ENCODE peak calls at places on chromosomes 3 and 15, in seven cellular contexts. One of them, this sample, is unnamed.

GRCh38 chr15:43225201-43225949 is 4.6 kb upstream of the EPB42 start:
- DNase-seq in fibroblast of the aortic adventitia: peak; percentile 82
- DNase-seq in neuronal stem cell: peak; percentile 37
- DNase-seq in kidney epithelial cell: peak; percentile 26
- DNase-seq in amygdala: peak; percentile 10
- DNase-seq in NCI-H345: peak; percentile 17
- DNase-seq in iris pigment epithelial cell: peak; percentile 67
- DNase-seq in this sample: peak; percentile 83

GRCh38 chr3:56364665-56365064 is 103.6 kb downstream of the ERC2 start:
- DNase-seq in fibroblast of the aortic adventitia: no peak
- DNase-seq in neuronal stem cell: no peak
- DNase-seq in kidney epithelial cell: no peak
- DNase-seq in amygdala: no peak
- DNase-seq in NCI-H345: no peak
- DNase-seq in iris pigment epithelial cell: no peak
- DNase-seq in this sample: no peak

GRCh38 chr3:125032100-125032643 is 23.6 kb downstream of the HEG1 start:
- DNase-seq in fibroblast of the aortic adventitia: no peak
- DNase-seq in neuronal stem cell: no peak
- DNase-seq in kidney epithelial cell: no peak
- DNase-seq in amygdala: no peak
- DNase-seq in NCI-H345: no peak
- DNase-seq in iris pigment epithelial cell: no peak
- DNase-seq in this sample: no peak

GRCh38 chr3:127206611-127207516 is 13.9 kb downstream of the PRR23E start:
- DNase-seq in fibroblast of the aortic adventitia: no peak
- DNase-seq in neuronal stem cell: no peak
- DNase-seq in kidney epithelial cell: no peak
- DNase-seq in amygdala: no peak
- DNase-seq in NCI-H345: no peak
- DNase-seq in iris pigment epithelial cell: no peak
- DNase-seq in this sample: no peak

GRCh38 chr15:101258238-101259144 is 6.6 kb upstream of the CHSY1 start:
- DNase-seq in fibroblast of the aortic adventitia: peak; percentile 89
- DNase-seq in neuronal stem cell: no peak
- DNase-seq in kidney epithelial cell: no peak
- DNase-seq in amygdala: peak; percentile 18
- DNase-seq in NCI-H345: peak; percentile 58
- DNase-seq in iris pigment epithelial cell: peak; percentile 76
- DNase-seq in this sample: peak; percentile 82

GRCh38 chr3:170233532-170233931 is 11.3 kb downstream of the PRKCI start:
- DNase-seq in fibroblast of the aortic adventitia: peak; percentile 94
- DNase-seq in neuronal stem cell: no peak
- DNase-seq in kidney epithelial cell: peak; percentile 48
- DNase-seq in amygdala: no peak
- DNase-seq in NCI-H345: no peak
- DNase-seq in iris pigment epithelial cell: peak; percentile 93
- DNase-seq in this sample: peak; percentile 42

GRCh38 chr15:61169904-61170695 is 59.0 kb downstream of the RORA start:
- DNase-seq in fibroblast of the aortic adventitia: no peak
- DNase-seq in neuronal stem cell: no peak
- DNase-seq in kidney epithelial cell: no peak
- DNase-seq in amygdala: no peak
- DNase-seq in NCI-H345: no peak
- DNase-seq in iris pigment epithelial cell: no peak
- DNase-seq in this sample: no peak

GRCh38 chr15:90231028-90232017 is 2.4 kb downstream of the CIB1 start:
- DNase-seq in fibroblast of the aortic adventitia: no peak
- DNase-seq in neuronal stem cell: no peak
- DNase-seq in kidney epithelial cell: no peak
- DNase-seq in amygdala: no peak
- DNase-seq in NCI-H345: no peak
- DNase-seq in iris pigment epithelial cell: no peak
- DNase-seq in this sample: no peak

GRCh38 chr3:124905093-124905492 is 17.9 kb upstream of the ITGB5 start:
- DNase-seq in fibroblast of the aortic adventitia: no peak
- DNase-seq in neuronal stem cell: no peak
- DNase-seq in kidney epithelial cell: no peak
- DNase-seq in amygdala: no peak
- DNase-seq in NCI-H345: no peak
- DNase-seq in iris pigment epithelial cell: no peak
- DNase-seq in this sample: no peak

GRCh38 chr3:51940648-51941421 is 869 bp downstream of the RRP9 start:
- DNase-seq in fibroblast of the aortic adventitia: peak; percentile 61
- DNase-seq in neuronal stem cell: no peak
- DNase-seq in kidney epithelial cell: no peak
- DNase-seq in amygdala: no peak
- DNase-seq in NCI-H345: no peak
- DNase-seq in iris pigment epithelial cell: peak; percentile 21
- DNase-seq in this sample: peak; percentile 31

GRCh38 chr3:29426302-29427226 is 145.7 kb downstream of the RBMS3 start:
- DNase-seq in fibroblast of the aortic adventitia: no peak
- DNase-seq in neuronal stem cell: no peak
- DNase-seq in kidney epithelial cell: no peak
- DNase-seq in amygdala: no peak
- DNase-seq in NCI-H345: no peak
- DNase-seq in iris pigment epithelial cell: peak; percentile 38
- DNase-seq in this sample: no peak

GRCh38 chr15:78341057-78341763 is 1.1 kb downstream of the CRABP1 start:
- DNase-seq in fibroblast of the aortic adventitia: no peak
- DNase-seq in neuronal stem cell: no peak
- DNase-seq in kidney epithelial cell: no peak
- DNase-seq in amygdala: no peak
- DNase-seq in NCI-H345: no peak
- DNase-seq in iris pigment epithelial cell: no peak
- DNase-seq in this sample: peak; percentile 26

GRCh38 chr3:133572158-133573053 is 1.1 kb upstream of the CDV3 start:
- DNase-seq in fibroblast of the aortic adventitia: no peak
- DNase-seq in neuronal stem cell: no peak
- DNase-seq in kidney epithelial cell: no peak
- DNase-seq in amygdala: no peak
- DNase-seq in NCI-H345: no peak
- DNase-seq in iris pigment epithelial cell: peak; percentile 71
- DNase-seq in this sample: no peak

GRCh38 chr3:5226783-5227182 is 39.3 kb downstream of the EDEM1 start:
- DNase-seq in fibroblast of the aortic adventitia: peak; percentile 71
- DNase-seq in neuronal stem cell: no peak
- DNase-seq in kidney epithelial cell: no peak
- DNase-seq in amygdala: no peak
- DNase-seq in NCI-H345: no peak
- DNase-seq in iris pigment epithelial cell: peak; percentile 36
- DNase-seq in this sample: peak; percentile 62

GRCh38 chr3:120767106-120767505 is 24.6 kb downstream of the GTF2E1 start:
- DNase-seq in fibroblast of the aortic adventitia: peak; percentile 26
- DNase-seq in neuronal stem cell: no peak
- DNase-seq in kidney epithelial cell: no peak
- DNase-seq in amygdala: no peak
- DNase-seq in NCI-H345: no peak
- DNase-seq in iris pigment epithelial cell: peak; percentile 69
- DNase-seq in this sample: no peak

GRCh38 chr3:3179407-3180094 is at the start of gene CRBN:
- DNase-seq in fibroblast of the aortic adventitia: peak; percentile 76
- DNase-seq in neuronal stem cell: peak; percentile 88
- DNase-seq in kidney epithelial cell: peak; percentile 39
- DNase-seq in amygdala: peak; percentile 86
- DNase-seq in NCI-H345: peak; percentile 83
- DNase-seq in iris pigment epithelial cell: peak; percentile 82
- DNase-seq in this sample: peak; percentile 95